ENCODE peak calls at places on chromosomes 2 and 18, in eight cellular contexts. One of them, this sample, is unnamed.

GRCh38 chr2:23593396-23594078 is 208.6 kb downstream of the KLHL29 start:
- DNase-seq in nucleus accumbens: no peak
- DNase-seq in dermis microvascular lymphatic vessel endothelial cell: no peak
- DNase-seq in T-helper 9 cell: no peak
- DNase-seq in GM10248: no peak
- DNase-seq in NCI-H1436: no peak
- DNase-seq in T-cell: no peak
- DNase-seq in GM12865: no peak
- DNase-seq in this sample: no peak

GRCh38 chr2:238691596-238692491 is 156.0 kb upstream of the TWIST2 start:
- DNase-seq in nucleus accumbens: no peak
- DNase-seq in dermis microvascular lymphatic vessel endothelial cell: no peak
- DNase-seq in T-helper 9 cell: no peak
- DNase-seq in GM10248: no peak
- DNase-seq in NCI-H1436: no peak
- DNase-seq in T-cell: no peak
- DNase-seq in GM12865: no peak
- DNase-seq in this sample: no peak

GRCh38 chr2:62556082-62556481 is 50.1 kb upstream of the TMEM17 start:
- DNase-seq in nucleus accumbens: no peak
- DNase-seq in dermis microvascular lymphatic vessel endothelial cell: no peak
- DNase-seq in T-helper 9 cell: no peak
- DNase-seq in GM10248: no peak
- DNase-seq in NCI-H1436: no peak
- DNase-seq in T-cell: no peak
- DNase-seq in GM12865: no peak
- DNase-seq in this sample: no peak

GRCh38 chr18:70293166-70293565 is 4.3 kb downstream of the SOCS6 start:
- DNase-seq in nucleus accumbens: no peak
- DNase-seq in dermis microvascular lymphatic vessel endothelial cell: no peak
- DNase-seq in T-helper 9 cell: no peak
- DNase-seq in GM10248: no peak
- DNase-seq in NCI-H1436: no peak
- DNase-seq in T-cell: no peak
- DNase-seq in GM12865: peak; percentile 46
- DNase-seq in this sample: no peak

GRCh38 chr2:72994282-72994990 is 77.1 kb downstream of the SFXN5 start:
- DNase-seq in nucleus accumbens: no peak
- DNase-seq in dermis microvascular lymphatic vessel endothelial cell: no peak
- DNase-seq in T-helper 9 cell: no peak
- DNase-seq in GM10248: no peak
- DNase-seq in NCI-H1436: no peak
- DNase-seq in T-cell: no peak
- DNase-seq in GM12865: no peak
- DNase-seq in this sample: no peak

GRCh38 chr2:63891488-63892030 is 49.9 kb downstream of the UGP2 start:
- DNase-seq in nucleus accumbens: no peak
- DNase-seq in dermis microvascular lymphatic vessel endothelial cell: no peak
- DNase-seq in T-helper 9 cell: no peak
- DNase-seq in GM10248: no peak
- DNase-seq in NCI-H1436: no peak
- DNase-seq in T-cell: no peak
- DNase-seq in GM12865: no peak
- DNase-seq in this sample: no peak

GRCh38 chr2:95361216-95361980 is 41.1 kb upstream of the FAHD2A start:
- DNase-seq in nucleus accumbens: no peak
- DNase-seq in dermis microvascular lymphatic vessel endothelial cell: no peak
- DNase-seq in T-helper 9 cell: no peak
- DNase-seq in GM10248: no peak
- DNase-seq in NCI-H1436: no peak
- DNase-seq in T-cell: no peak
- DNase-seq in GM12865: no peak
- DNase-seq in this sample: no peak

GRCh38 chr2:234306426-234307173 is 190.3 kb downstream of the ARL4C start:
- DNase-seq in nucleus accumbens: no peak
- DNase-seq in dermis microvascular lymphatic vessel endothelial cell: no peak
- DNase-seq in T-helper 9 cell: no peak
- DNase-seq in GM10248: no peak
- DNase-seq in NCI-H1436: no peak
- DNase-seq in T-cell: no peak
- DNase-seq in GM12865: no peak
- DNase-seq in this sample: no peak

GRCh38 chr18:27136208-27136535 is 48.9 kb downstream of the CHST9 start:
- DNase-seq in nucleus accumbens: no peak
- DNase-seq in dermis microvascular lymphatic vessel endothelial cell: no peak
- DNase-seq in T-helper 9 cell: no peak
- DNase-seq in GM10248: no peak
- DNase-seq in NCI-H1436: no peak
- DNase-seq in T-cell: no peak
- DNase-seq in GM12865: no peak
- DNase-seq in this sample: no peak

GRCh38 chr2:89829828-89830227 is 1138.4 kb downstream of the RPIA start:
- DNase-seq in nucleus accumbens: no peak
- DNase-seq in dermis microvascular lymphatic vessel endothelial cell: no peak
- DNase-seq in T-helper 9 cell: no peak
- DNase-seq in GM10248: no peak
- DNase-seq in NCI-H1436: no peak
- DNase-seq in T-cell: no peak
- DNase-seq in GM12865: no peak
- DNase-seq in this sample: no peak

GRCh38 chr2:39620067-39620466 is 45.6 kb upstream of the TMEM178A start:
- DNase-seq in nucleus accumbens: no peak
- DNase-seq in dermis microvascular lymphatic vessel endothelial cell: peak; percentile 74
- DNase-seq in T-helper 9 cell: no peak
- DNase-seq in GM10248: no peak
- DNase-seq in NCI-H1436: no peak
- DNase-seq in T-cell: peak; percentile 3
- DNase-seq in GM12865: peak; percentile 44
- DNase-seq in this sample: no peak

GRCh38 chr2:204264746-204265145 is 280.5 kb upstream of the PARD3B start:
- DNase-seq in nucleus accumbens: no peak
- DNase-seq in dermis microvascular lymphatic vessel endothelial cell: no peak
- DNase-seq in T-helper 9 cell: no peak
- DNase-seq in GM10248: no peak
- DNase-seq in NCI-H1436: no peak
- DNase-seq in T-cell: no peak
- DNase-seq in GM12865: no peak
- DNase-seq in this sample: no peak

GRCh38 chr2:144114761-144115160 is 405.2 kb downstream of the ZEB2 start:
- DNase-seq in nucleus accumbens: no peak
- DNase-seq in dermis microvascular lymphatic vessel endothelial cell: no peak
- DNase-seq in T-helper 9 cell: no peak
- DNase-seq in GM10248: no peak
- DNase-seq in NCI-H1436: no peak
- DNase-seq in T-cell: no peak
- DNase-seq in GM12865: no peak
- DNase-seq in this sample: no peak

GRCh38 chr2:145006957-145007672 is 487.2 kb upstream of the ZEB2 start:
- DNase-seq in nucleus accumbens: no peak
- DNase-seq in dermis microvascular lymphatic vessel endothelial cell: peak; percentile 91
- DNase-seq in T-helper 9 cell: no peak
- DNase-seq in GM10248: no peak
- DNase-seq in NCI-H1436: no peak
- DNase-seq in T-cell: no peak
- DNase-seq in GM12865: no peak
- DNase-seq in this sample: no peak

GRCh38 chr2:173876833-173877413 is 88.2 kb downstream of the SP3 start:
- DNase-seq in nucleus accumbens: no peak
- DNase-seq in dermis microvascular lymphatic vessel endothelial cell: no peak
- DNase-seq in T-helper 9 cell: no peak
- DNase-seq in GM10248: no peak
- DNase-seq in NCI-H1436: no peak
- DNase-seq in T-cell: no peak
- DNase-seq in GM12865: no peak
- DNase-seq in this sample: no peak